ENCODE peak calls at places on chromosome 22, in seven cellular contexts. K is tibial nerve, P is gastrocnemius medialis, B is BE2C, G is transverse colon, I is IMR-90, Y is brain microvascular endothelial cell. Q is an unnamed sample.

GRCh38 chr22:33919591-33920501 is at the start of gene LARGE1:
- DNase-seq in K (no peak), P (peak), B (peak), G (peak), I (peak), Y (no peak), Q (peak)

GRCh38 chr22:19520007-19520406 is 4.2 kb downstream of the CLDN5 start:
- DNase-seq in K (no peak), P (no peak), B (no peak), G (no peak), I (no peak), Y (no peak), Q (no peak)

GRCh38 chr22:42561856-42562255 is 8.1 kb downstream of the SERHL2 start:
- DNase-seq in K (no peak), P (no peak), B (no peak), G (no peak), I (no peak), Y (no peak), Q (no peak)

GRCh38 chr22:42895087-42895486 is 38.0 kb upstream of the ARFGAP3 start:
- DNase-seq in K (no peak), P (no peak), B (no peak), G (no peak), I (no peak), Y (no peak), Q (no peak)

GRCh38 chr22:30718938-30719337 is 24.3 kb downstream of the OSBP2 start:
- DNase-seq in K (no peak), P (no peak), B (no peak), G (no peak), I (no peak), Y (no peak), Q (no peak)

GRCh38 chr22:40819741-40820140 is 595 bp upstream of the SLC25A17 start:
- DNase-seq in K (no peak), P (no peak), B (no peak), G (no peak), I (peak), Y (no peak), Q (no peak)

GRCh38 chr22:38163844-38164577 is 17.6 kb downstream of the PLA2G6 start:
- DNase-seq in K (no peak), P (no peak), B (peak), G (no peak), I (no peak), Y (no peak), Q (no peak)

GRCh38 chr22:46528121-46528610 is 9.3 kb downstream of the CELSR1 start:
- DNase-seq in K (no peak), P (no peak), B (no peak), G (no peak), I (peak), Y (peak), Q (no peak)

GRCh38 chr22:46618104-46618647 is 2.0 kb upstream of the GRAMD4 start:
- DNase-seq in K (no peak), P (no peak), B (no peak), G (no peak), I (no peak), Y (no peak), Q (no peak)

GRCh38 chr22:22691716-22692701 is 47.6 kb downstream of the GGTLC2 start:
- DNase-seq in K (no peak), P (no peak), B (no peak), G (no peak), I (no peak), Y (no peak), Q (no peak)

GRCh38 chr22:47456031-47456430 is 693.6 kb downstream of the TBC1D22A start:
- DNase-seq in K (no peak), P (no peak), B (no peak), G (no peak), I (no peak), Y (no peak), Q (no peak)

GRCh38 chr22:30989473-30989872 is 20.4 kb downstream of the TUG1 start:
- DNase-seq in K (no peak), P (no peak), B (no peak), G (no peak), I (no peak), Y (no peak), Q (no peak)

GRCh38 chr22:40345271-40345670 is 1.0 kb upstream of the ADSL start:
- DNase-seq in K (no peak), P (no peak), B (no peak), G (peak), I (peak), Y (no peak), Q (no peak)

GRCh38 chr22:46114518-46115387 is 35.6 kb upstream of the PPARA start:
- DNase-seq in K (no peak), P (no peak), B (peak), G (no peak), I (no peak), Y (no peak), Q (no peak)

GRCh38 chr22:37887610-37888378 is 18.3 kb upstream of the MICALL1 start:
- DNase-seq in K (peak), P (no peak), B (no peak), G (no peak), I (peak), Y (peak), Q (peak)

GRCh38 chr22:36323182-36323854 is 64.4 kb downstream of the MYH9 start:
- DNase-seq in K (peak), P (no peak), B (no peak), G (peak), I (peak), Y (peak), Q (no peak)

GRCh38 chr22:46833228-46833627 is 70.8 kb downstream of the TBC1D22A start:
- DNase-seq in K (no peak), P (no peak), B (peak), G (no peak), I (peak), Y (peak), Q (no peak)

GRCh38 chr22:36243996-36244395 is 4.7 kb upstream of the APOL2 start:
- DNase-seq in K (no peak), P (no peak), B (no peak), G (no peak), I (no peak), Y (no peak), Q (no peak)

DNA sequence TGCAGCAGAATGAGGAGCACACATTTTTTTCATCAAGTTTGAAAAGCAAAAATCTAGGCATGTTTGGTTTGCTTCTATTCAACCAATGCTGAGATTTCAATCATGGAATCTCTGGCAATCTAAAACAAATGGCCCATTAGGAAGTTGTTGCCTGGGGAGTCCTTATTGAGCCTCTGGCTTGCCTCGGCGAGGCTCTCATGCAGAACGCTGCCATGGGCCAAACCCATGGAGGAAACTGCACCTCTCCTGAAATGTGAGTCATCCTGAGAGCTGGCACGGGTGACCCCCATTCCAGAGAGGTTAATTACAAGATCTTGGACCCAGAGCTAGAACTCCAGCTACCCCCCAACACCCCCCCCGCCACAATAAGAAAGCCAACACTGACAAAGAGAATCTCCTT is 80.7 kb downstream of the MN1 start:
- DNase-seq in K (no peak), P (no peak), B (peak), G (no peak), I (no peak), Y (no peak), Q (no peak)
- TF ChIP-seq CTCF in K (no peak), P (no peak), B (no peak), G (no peak), I (no peak), Y (no peak), Q (no peak)

GRCh38 chr22:18068381-18068988 is 9.3 kb upstream of the PEX26 start:
- DNase-seq in K (no peak), P (no peak), B (no peak), G (no peak), I (peak), Y (no peak), Q (no peak)

GRCh38 chr22:18071968-18072310 is 5.9 kb upstream of the PEX26 start:
- DNase-seq in K (no peak), P (no peak), B (no peak), G (no peak), I (no peak), Y (no peak), Q (no peak)

GRCh38 chr22:18068991-18069390 is 8.8 kb upstream of the PEX26 start:
- DNase-seq in K (no peak), P (no peak), B (no peak), G (no peak), I (no peak), Y (no peak), Q (no peak)

GRCh38 chr22:18070041-18070440 is 7.7 kb upstream of the PEX26 start:
- DNase-seq in K (no peak), P (no peak), B (no peak), G (no peak), I (no peak), Y (no peak), Q (no peak)

DNA sequence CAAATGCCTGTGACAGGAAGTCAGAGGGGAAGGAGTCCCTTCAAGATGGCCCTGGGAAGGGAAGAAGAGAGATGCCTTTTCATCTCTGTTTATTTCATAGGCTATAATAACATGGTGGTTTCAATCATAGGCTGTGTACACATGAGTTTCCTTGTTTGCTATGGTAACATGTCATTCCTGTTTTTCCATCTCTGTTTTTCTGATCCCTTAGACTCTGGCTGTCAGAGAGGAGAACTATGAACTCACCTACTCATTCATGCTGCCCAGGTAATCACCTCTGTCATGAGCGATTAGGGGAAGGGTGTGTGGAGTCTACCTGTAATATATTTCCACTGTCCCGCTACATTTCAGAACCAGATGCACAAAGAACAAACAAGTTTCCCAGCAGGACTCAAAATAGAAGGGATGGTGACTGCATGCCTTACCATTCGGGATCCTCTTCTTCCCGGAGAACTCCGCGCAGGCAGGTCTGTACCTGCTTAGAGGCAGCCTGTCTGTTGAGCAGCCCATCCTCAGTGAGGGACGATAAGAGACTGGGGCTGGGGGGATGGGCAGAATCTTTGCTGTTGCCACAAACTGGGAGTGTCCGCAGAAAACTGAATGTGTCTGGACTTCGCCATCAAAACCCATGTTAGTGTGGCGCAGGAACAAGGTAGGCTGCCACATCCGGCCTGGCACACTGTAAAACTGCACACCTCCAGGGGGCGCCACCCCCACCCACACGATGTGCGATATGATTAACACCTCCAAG is 7.1 kb upstream of the PEX26 start:
- DNase-seq in K (no peak), P (no peak), B (no peak), G (no peak), I (no peak), Y (no peak), Q (no peak)
- TF ChIP-seq CTCF in K (peak), P (peak), B (peak), G (no peak), I (peak), Y (peak), Q (no peak)

GRCh38 chr22:23775779-23776375 is 3.2 kb downstream of the MMP11 start:
- DNase-seq in K (no peak), P (no peak), B (no peak), G (no peak), I (no peak), Y (no peak), Q (no peak)
- TF ChIP-seq CTCF in K (no peak), P (no peak), B (no peak), G (no peak), I (no peak), Y (no peak), Q (no peak)

DNA sequence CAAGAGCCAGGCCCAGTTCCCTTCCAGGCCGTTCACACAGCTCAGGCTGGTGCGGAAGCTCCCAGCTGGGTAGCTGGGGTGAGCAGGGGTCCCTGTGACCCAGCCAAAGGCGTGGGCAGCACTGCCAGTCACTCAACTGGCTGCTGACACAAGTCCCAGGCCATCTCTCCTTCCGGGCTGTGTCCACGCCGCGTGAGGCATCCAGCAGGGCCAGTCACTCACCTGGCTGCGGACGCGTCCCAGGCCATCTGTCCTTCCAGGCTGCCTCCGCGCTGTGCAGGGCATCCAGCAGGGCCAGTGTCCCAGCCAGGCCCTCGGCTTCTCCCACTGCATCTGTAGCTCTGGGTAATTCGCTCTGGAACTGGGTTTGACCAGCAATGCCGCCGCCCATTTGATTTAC is 184.2 kb downstream of the BRD1 start:
- DNase-seq in K (no peak), P (no peak), B (no peak), G (no peak), I (no peak), Y (no peak), Q (no peak)
- TF ChIP-seq CTCF in K (no peak), P (no peak), B (no peak), G (no peak), I (no peak), Y (no peak), Q (no peak)

GRCh38 chr22:39188809-39189208 is 36.3 kb upstream of the CBX7 start:
- DNase-seq in K (no peak), P (no peak), B (no peak), G (no peak), I (no peak), Y (no peak), Q (no peak)

GRCh38 chr22:39182478-39183030 is 30.1 kb upstream of the CBX7 start:
- DNase-seq in K (no peak), P (no peak), B (no peak), G (no peak), I (no peak), Y (no peak), Q (no peak)

GRCh38 chr22:39183991-39184585 is 31.6 kb upstream of the CBX7 start:
- DNase-seq in K (no peak), P (no peak), B (peak), G (no peak), I (peak), Y (peak), Q (no peak)

GRCh38 chr22:39184586-39185577 is 32.4 kb upstream of the CBX7 start:
- DNase-seq in K (no peak), P (no peak), B (no peak), G (no peak), I (no peak), Y (no peak), Q (no peak)

DNA sequence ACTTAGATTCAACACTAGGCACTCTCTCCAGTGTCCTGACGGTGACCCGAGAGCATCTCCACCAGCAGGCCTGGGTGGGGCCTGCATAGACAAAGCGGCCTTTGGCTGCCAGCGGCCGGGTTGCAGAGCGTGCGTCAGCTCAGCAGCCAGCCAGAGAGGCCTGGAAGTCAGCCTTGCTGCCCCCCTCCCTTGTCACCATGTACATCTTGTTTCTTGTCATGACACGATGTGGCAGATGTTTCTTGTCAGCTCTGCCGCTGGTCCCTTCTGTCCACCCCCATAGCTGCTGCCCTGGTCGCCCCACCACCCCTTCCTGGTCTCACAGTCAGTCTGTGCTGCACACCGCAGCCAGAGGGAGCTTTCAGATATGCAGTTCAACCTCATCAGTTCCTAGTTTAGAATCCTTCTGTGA is 33.1 kb upstream of the CBX7 start:
- DNase-seq in K (no peak), P (no peak), B (peak), G (no peak), I (peak), Y (no peak), Q (no peak)
- TF ChIP-seq CTCF in K (peak), P (no peak), B (peak), G (no peak), I (peak), Y (peak), Q (no peak)

GRCh38 chr22:50497093-50497492 is 10.4 kb downstream of the LMF2 start:
- DNase-seq in K (no peak), P (no peak), B (no peak), G (no peak), I (no peak), Y (no peak), Q (no peak)

GRCh38 chr22:50502628-50503474 is 4.7 kb downstream of the LMF2 start:
- DNase-seq in K (no peak), P (no peak), B (peak), G (no peak), I (no peak), Y (no peak), Q (peak)

GRCh38 chr22:50502096-50502495 is 5.4 kb downstream of the LMF2 start:
- DNase-seq in K (no peak), P (no peak), B (no peak), G (no peak), I (no peak), Y (no peak), Q (peak)

GRCh38 chr22:50500452-50500851 is 7.0 kb downstream of the LMF2 start:
- DNase-seq in K (no peak), P (no peak), B (no peak), G (no peak), I (no peak), Y (no peak), Q (no peak)

DNA sequence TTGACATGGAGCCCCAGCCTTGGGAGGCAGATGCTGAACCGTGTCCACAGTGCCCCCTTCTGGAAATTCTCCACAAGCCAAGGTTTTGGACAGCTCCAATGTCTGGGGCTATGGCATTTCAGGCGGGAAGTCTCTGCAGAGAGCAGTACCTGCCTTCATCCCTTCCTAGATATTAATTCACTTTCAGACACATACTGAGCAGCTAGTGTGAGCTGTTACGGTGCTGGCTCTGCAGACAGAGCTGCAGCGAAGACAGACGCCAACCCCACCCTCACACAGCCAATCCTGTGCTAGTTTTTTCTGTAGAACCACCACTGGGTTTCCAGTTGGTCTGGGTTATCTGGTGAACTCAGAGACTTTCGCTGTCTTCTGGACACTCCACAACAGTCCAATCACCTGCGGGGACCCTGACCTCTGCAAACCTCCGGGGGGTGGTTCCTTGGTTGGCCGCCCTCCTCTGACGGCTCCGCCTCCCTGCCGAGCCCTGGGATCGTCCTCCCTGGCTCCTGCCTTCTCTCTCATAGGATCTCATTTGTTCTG is 9.1 kb downstream of the LMF2 start:
- DNase-seq in K (peak), P (no peak), B (peak), G (peak), I (peak), Y (peak), Q (peak)
- TF ChIP-seq CTCF in K (peak), P (peak), B (peak), G (peak), I (peak), Y (peak), Q (peak)